ENCODE peak calls at places on chromosomes 2 and 18, in eight cellular contexts. One of them, this sample, is unnamed.

GRCh38 chr2:66433945-66434678 is 813 bp upstream of the MEIS1 start:
- DNase-seq in left cardiac atrium: peak
- DNase-seq in stimulated activated CD8-positive, alpha-beta memory T cell treated with anti-CD3 and anti-CD28 coated beads, Interleukin-15, amount 100 ng/mL, for 24 hours: no peak
- DNase-seq in heart left ventricle: peak
- DNase-seq in foreskin fibroblast: peak
- DNase-seq in memory B cell: no peak
- DNase-seq in lower lobe of right lung: peak
- DNase-seq in stimulated activated CD4-positive, alpha-beta T cell treated with anti-CD3 and anti-CD28 coated beads, Interleukin-12 subunit alpha, Interleukin-12 subunit beta, amount 100 ng/mL, for 4 hours: no peak
- DNase-seq in this sample: peak

GRCh38 chr2:42842418-42842817 is 50.0 kb upstream of the HAAO start:
- DNase-seq in left cardiac atrium: no peak
- DNase-seq in stimulated activated CD8-positive, alpha-beta memory T cell treated with anti-CD3 and anti-CD28 coated beads, Interleukin-15, amount 100 ng/mL, for 24 hours: no peak
- DNase-seq in heart left ventricle: no peak
- DNase-seq in foreskin fibroblast: peak
- DNase-seq in memory B cell: no peak
- DNase-seq in lower lobe of right lung: no peak
- DNase-seq in stimulated activated CD4-positive, alpha-beta T cell treated with anti-CD3 and anti-CD28 coated beads, Interleukin-12 subunit alpha, Interleukin-12 subunit beta, amount 100 ng/mL, for 4 hours: no peak
- DNase-seq in this sample: no peak

GRCh38 chr2:24512836-24513235 is 21.8 kb downstream of the NCOA1 start:
- DNase-seq in left cardiac atrium: no peak
- DNase-seq in stimulated activated CD8-positive, alpha-beta memory T cell treated with anti-CD3 and anti-CD28 coated beads, Interleukin-15, amount 100 ng/mL, for 24 hours: no peak
- DNase-seq in heart left ventricle: no peak
- DNase-seq in foreskin fibroblast: peak
- DNase-seq in memory B cell: no peak
- DNase-seq in lower lobe of right lung: no peak
- DNase-seq in stimulated activated CD4-positive, alpha-beta T cell treated with anti-CD3 and anti-CD28 coated beads, Interleukin-12 subunit alpha, Interleukin-12 subunit beta, amount 100 ng/mL, for 4 hours: no peak
- DNase-seq in this sample: no peak

GRCh38 chr2:68279691-68280090 is 27.4 kb upstream of the PPP3R1 start:
- DNase-seq in left cardiac atrium: no peak
- DNase-seq in stimulated activated CD8-positive, alpha-beta memory T cell treated with anti-CD3 and anti-CD28 coated beads, Interleukin-15, amount 100 ng/mL, for 24 hours: no peak
- DNase-seq in heart left ventricle: no peak
- DNase-seq in foreskin fibroblast: no peak
- DNase-seq in memory B cell: no peak
- DNase-seq in lower lobe of right lung: no peak
- DNase-seq in stimulated activated CD4-positive, alpha-beta T cell treated with anti-CD3 and anti-CD28 coated beads, Interleukin-12 subunit alpha, Interleukin-12 subunit beta, amount 100 ng/mL, for 4 hours: no peak
- DNase-seq in this sample: peak

GRCh38 chr2:202790676-202791075 is 80.9 kb downstream of the ICA1L start:
- DNase-seq in left cardiac atrium: no peak
- DNase-seq in stimulated activated CD8-positive, alpha-beta memory T cell treated with anti-CD3 and anti-CD28 coated beads, Interleukin-15, amount 100 ng/mL, for 24 hours: no peak
- DNase-seq in heart left ventricle: no peak
- DNase-seq in foreskin fibroblast: no peak
- DNase-seq in memory B cell: no peak
- DNase-seq in lower lobe of right lung: no peak
- DNase-seq in stimulated activated CD4-positive, alpha-beta T cell treated with anti-CD3 and anti-CD28 coated beads, Interleukin-12 subunit alpha, Interleukin-12 subunit beta, amount 100 ng/mL, for 4 hours: no peak
- DNase-seq in this sample: no peak

GRCh38 chr2:171432969-171433762 is 624 bp downstream of the METTL8 start:
- DNase-seq in left cardiac atrium: no peak
- DNase-seq in stimulated activated CD8-positive, alpha-beta memory T cell treated with anti-CD3 and anti-CD28 coated beads, Interleukin-15, amount 100 ng/mL, for 24 hours: no peak
- DNase-seq in heart left ventricle: no peak
- DNase-seq in foreskin fibroblast: peak
- DNase-seq in memory B cell: peak
- DNase-seq in lower lobe of right lung: peak
- DNase-seq in stimulated activated CD4-positive, alpha-beta T cell treated with anti-CD3 and anti-CD28 coated beads, Interleukin-12 subunit alpha, Interleukin-12 subunit beta, amount 100 ng/mL, for 4 hours: peak
- DNase-seq in this sample: peak

GRCh38 chr2:81589406-81589805 is 1284.9 kb upstream of the LRRTM1 start:
- DNase-seq in left cardiac atrium: no peak
- DNase-seq in stimulated activated CD8-positive, alpha-beta memory T cell treated with anti-CD3 and anti-CD28 coated beads, Interleukin-15, amount 100 ng/mL, for 24 hours: no peak
- DNase-seq in heart left ventricle: no peak
- DNase-seq in foreskin fibroblast: no peak
- DNase-seq in memory B cell: no peak
- DNase-seq in lower lobe of right lung: no peak
- DNase-seq in stimulated activated CD4-positive, alpha-beta T cell treated with anti-CD3 and anti-CD28 coated beads, Interleukin-12 subunit alpha, Interleukin-12 subunit beta, amount 100 ng/mL, for 4 hours: no peak
- DNase-seq in this sample: no peak

GRCh38 chr2:38634684-38635083 is 31.2 kb upstream of the GALM start:
- DNase-seq in left cardiac atrium: no peak
- DNase-seq in stimulated activated CD8-positive, alpha-beta memory T cell treated with anti-CD3 and anti-CD28 coated beads, Interleukin-15, amount 100 ng/mL, for 24 hours: no peak
- DNase-seq in heart left ventricle: no peak
- DNase-seq in foreskin fibroblast: no peak
- DNase-seq in memory B cell: no peak
- DNase-seq in lower lobe of right lung: no peak
- DNase-seq in stimulated activated CD4-positive, alpha-beta T cell treated with anti-CD3 and anti-CD28 coated beads, Interleukin-12 subunit alpha, Interleukin-12 subunit beta, amount 100 ng/mL, for 4 hours: no peak
- DNase-seq in this sample: no peak

GRCh38 chr18:2654828-2655152 is 736 bp upstream of the SMCHD1 start:
- DNase-seq in left cardiac atrium: no peak
- DNase-seq in stimulated activated CD8-positive, alpha-beta memory T cell treated with anti-CD3 and anti-CD28 coated beads, Interleukin-15, amount 100 ng/mL, for 24 hours: no peak
- DNase-seq in heart left ventricle: no peak
- DNase-seq in foreskin fibroblast: no peak
- DNase-seq in memory B cell: no peak
- DNase-seq in lower lobe of right lung: no peak
- DNase-seq in stimulated activated CD4-positive, alpha-beta T cell treated with anti-CD3 and anti-CD28 coated beads, Interleukin-12 subunit alpha, Interleukin-12 subunit beta, amount 100 ng/mL, for 4 hours: no peak
- DNase-seq in this sample: no peak

GRCh38 chr2:193331701-193332100 is 1137.0 kb upstream of the TMEFF2 start:
- DNase-seq in left cardiac atrium: no peak
- DNase-seq in stimulated activated CD8-positive, alpha-beta memory T cell treated with anti-CD3 and anti-CD28 coated beads, Interleukin-15, amount 100 ng/mL, for 24 hours: no peak
- DNase-seq in heart left ventricle: no peak
- DNase-seq in foreskin fibroblast: peak
- DNase-seq in memory B cell: no peak
- DNase-seq in lower lobe of right lung: no peak
- DNase-seq in stimulated activated CD4-positive, alpha-beta T cell treated with anti-CD3 and anti-CD28 coated beads, Interleukin-12 subunit alpha, Interleukin-12 subunit beta, amount 100 ng/mL, for 4 hours: no peak
- DNase-seq in this sample: no peak

This sample was measured in NCI-H1105 treated with DMSO at 0.1 percent for 48 hours.